ENCODE peak calls at places on chromosomes 4 and X, in four cellular contexts. X is PC-9, J is WERI-Rb-1, S is endodermal cell. F is an unnamed sample.
A peak's percentile ranks its signal among the peaks of the same experiment; 100 is the strongest.

GRCh38 chr4:22237155-22237751 is 278.6 kb downstream of the ADGRA3 start:
- DNase-seq in S (peak; percentile 93), J (peak; percentile 68), X (peak; percentile 24), F (no peak)

GRCh38 chr4:69984030-69984443 is 11.7 kb upstream of the STATH start:
- DNase-seq in X (peak; percentile 16), J (no peak), S (no peak), F (no peak)

GRCh38 chr4:161704653-161705052 is 459.1 kb downstream of the FSTL5 start:
- DNase-seq in J (peak; percentile 27), S (no peak), X (no peak), F (no peak)

GRCh38 chrX:153578200-153578835 is 20.6 kb downstream of the CCNQ start:
- DNase-seq in X (no peak), J (no peak), S (peak; percentile 78), F (no peak)

GRCh38 chr4:109721033-109721432 is 8.8 kb downstream of the PLA2G12A start:
- DNase-seq in S (no peak), J (no peak), X (no peak), F (no peak)

GRCh38 chr4:167020410-167020809 is 213.9 kb downstream of the SPOCK3 start:
- DNase-seq in X (no peak), S (peak; percentile 71), J (peak; percentile 61), F (no peak)

GRCh38 chr4:37977471-37978452 is 17.6 kb downstream of the PTTG2 start:
- DNase-seq in J (peak; percentile 85), S (peak; percentile 75), X (peak; percentile 49), F (no peak)

GRCh38 chrX:75038925-75039324 is 113.7 kb upstream of the NEXMIF start:
- DNase-seq in X (peak; percentile 4), S (peak; percentile 44), J (peak; percentile 16), F (peak; percentile 13)

GRCh38 chrX:17553451-17553850 is 178.5 kb downstream of the NHS start:
- DNase-seq in X (peak; percentile 46), S (peak; percentile 70), J (no peak), F (no peak)

GRCh38 chr4:99711657-99712056 is 54.0 kb upstream of the C4orf54 start:
- DNase-seq in X (no peak), J (no peak), S (no peak), F (no peak)
- H3K36me3 ChIP-seq in X (no peaks in the 10 kb centered on the region), J (no peaks in the 10 kb centered on the region), S (no peaks in the 10 kb centered on the region), F (no peaks in the 10 kb centered on the region)

GRCh38 chr4:54004463-54004862 is 59.9 kb downstream of the CHIC2 start:
- DNase-seq in S (no peak), X (no peak), J (no peak), F (no peak)
- H3K36me3 ChIP-seq in S (no peaks in the 10 kb centered on the region), X (no peaks in the 10 kb centered on the region), J (no peaks in the 10 kb centered on the region), F (no peaks in the 10 kb centered on the region)

DNA sequence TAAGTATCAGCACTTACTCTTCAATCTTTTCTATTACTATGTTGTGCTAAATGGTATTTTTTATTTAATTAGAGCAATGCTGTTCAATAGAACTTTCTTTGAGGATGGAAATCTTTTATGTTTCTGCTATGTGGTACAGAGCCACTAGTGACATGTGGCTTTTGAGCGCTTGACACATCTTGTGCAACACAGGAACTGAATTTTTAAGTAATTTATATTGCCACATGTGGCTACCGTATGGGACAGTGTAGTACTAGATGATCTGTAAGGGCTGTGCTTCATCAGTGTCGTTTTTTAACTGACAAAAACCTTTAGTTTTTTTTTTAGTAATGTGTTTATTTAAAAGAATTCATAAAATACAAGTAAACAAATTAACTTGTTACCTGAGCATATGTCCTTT is 22.4 kb downstream of the HPRT1 start:
- DNase-seq in S (no peak), X (no peak), J (no peak), F (no peak)
- H3K36me3 ChIP-seq in S (no peaks in the 10 kb centered on the region), X (peaks cover 4% of the 10 kb centered on the region), J (no peaks in the 10 kb centered on the region), F (peaks cover 2% of the 10 kb centered on the region)

DNA sequence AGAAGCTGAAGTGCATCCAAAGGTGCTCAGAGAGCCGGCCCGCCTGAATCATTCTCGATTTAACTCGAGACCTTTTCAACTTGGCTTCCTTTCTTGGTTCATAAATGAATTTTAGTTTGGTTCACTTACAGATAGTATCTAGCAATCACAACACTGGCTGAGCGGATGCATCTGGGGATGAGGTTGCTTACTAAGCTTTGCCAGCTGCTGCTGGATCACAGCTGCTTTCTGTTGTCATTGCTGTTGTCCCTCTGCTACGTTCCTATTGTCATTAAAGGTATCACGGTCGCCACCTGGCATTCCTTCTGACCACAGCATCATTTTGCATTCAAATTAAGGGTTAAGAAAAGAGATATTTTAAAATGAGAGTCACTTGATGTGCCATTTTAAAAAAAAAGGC is 115.5 kb downstream of the NFKB1 start:
- DNase-seq in J (no peak), X (no peak), S (no peak), F (no peak)
- H3K36me3 ChIP-seq in J (peaks cover 14% of the 10 kb centered on the region), X (no peaks in the 10 kb centered on the region), S (no peaks in the 10 kb centered on the region), F (peaks cover 5% of the 10 kb centered on the region)

GRCh38 chr4:138235419-138235952 is 6.7 kb downstream of the SLC7A11 start:
- DNase-seq in X (no peak), S (no peak), J (no peak), F (no peak)

GRCh38 chr4:138234254-138234653 is 7.9 kb downstream of the SLC7A11 start:
- DNase-seq in X (no peak), S (no peak), J (no peak), F (no peak)

GRCh38 chr4:138230048-138230447 is 12.1 kb downstream of the SLC7A11 start:
- DNase-seq in X (no peak), J (no peak), S (no peak), F (no peak)

GRCh38 chr4:138233313-138233712 is 8.8 kb downstream of the SLC7A11 start:
- DNase-seq in S (no peak), X (no peak), J (no peak), F (no peak)

DNA sequence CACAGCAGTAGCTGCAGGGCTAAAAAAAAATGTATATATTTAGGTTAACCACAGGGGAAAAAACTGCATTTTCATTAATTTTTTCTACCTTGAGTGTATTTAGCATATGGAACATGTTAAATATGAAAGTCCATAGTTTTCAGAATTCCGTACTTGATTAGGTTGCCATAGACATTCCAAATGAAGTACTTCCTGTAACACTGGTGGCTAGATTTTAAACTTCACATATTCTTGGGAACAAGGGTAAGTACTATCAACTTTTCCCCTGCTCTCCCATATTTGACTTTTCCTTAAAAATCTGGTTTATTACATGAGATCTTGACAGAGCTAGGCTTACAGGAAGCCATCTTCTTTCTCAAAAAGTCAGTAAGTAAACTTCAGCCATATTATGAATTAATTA is 9.8 kb downstream of the SLC7A11 start:
- DNase-seq in X (no peak), J (no peak), S (no peak), F (no peak)
- H3K36me3 ChIP-seq in X (peaks cover 76% of the 10 kb centered on the region), J (no peaks in the 10 kb centered on the region), S (no peaks in the 10 kb centered on the region), F (no peaks in the 10 kb centered on the region)

DNA sequence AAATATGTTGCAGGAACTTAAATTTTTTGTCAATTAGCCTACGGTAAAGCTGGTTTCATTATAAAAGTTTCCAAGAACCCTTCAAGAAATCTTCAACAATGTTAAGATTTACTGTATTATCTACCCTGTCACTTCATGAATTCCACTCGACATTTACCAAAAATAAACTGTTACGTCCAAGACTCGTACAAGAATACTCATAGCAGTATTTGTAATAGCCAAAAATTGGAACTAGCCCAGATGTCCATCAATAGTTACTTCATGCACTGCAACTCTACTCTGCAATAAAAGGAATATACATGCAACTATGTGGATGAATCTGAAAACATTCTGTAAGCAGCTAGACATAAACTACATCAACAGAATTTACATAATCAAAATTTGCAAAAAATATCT is 13.4 kb downstream of the RBMX start:
- DNase-seq in J (no peak), X (no peak), S (no peak), F (no peak)
- H3K36me3 ChIP-seq in J (peaks cover 55% of the 10 kb centered on the region), X (peaks cover 43% of the 10 kb centered on the region), S (peaks cover 64% of the 10 kb centered on the region), F (peaks cover 39% of the 10 kb centered on the region)

GRCh38 chr4:124973716-124974115 is 261.2 kb upstream of the ANKRD50 start:
- DNase-seq in X (no peak), S (no peak), J (no peak), F (no peak)
- H3K36me3 ChIP-seq in X (no peaks in the 10 kb centered on the region), S (no peaks in the 10 kb centered on the region), J (no peaks in the 10 kb centered on the region), F (no peaks in the 10 kb centered on the region)

F was measured in Panc1.